ENCODE peak calls at places on chromosomes 16 and 17, in seven cellular contexts. N is IMR-90, G is lower lobe of right lung, E is Peyer's patch, F is fibroblast of lung, I is PC-9, A is foreskin keratinocyte. U is an unnamed sample. For H3K4me1, the result is how much of the 10 kb centered on the place peaks cover.

GRCh38 chr16:61823326-61823725 is 212.9 kb downstream of the CDH8 start:
- DNase-seq in G (no peak), E (no peak), F (peak), N (no peak), A (no peak), I (no peak), U (no peak)

GRCh38 chr17:50101346-50102163 is 6.4 kb downstream of the PDK2 start:
- DNase-seq in F (no peak), E (no peak), N (peak), A (no peak), G (peak), I (no peak), U (no peak)

GRCh38 chr17:82272495-82273326 is 789 bp downstream of the CSNK1D start:
- DNase-seq in G (peak), I (no peak), A (no peak), F (no peak), N (no peak), E (peak), U (no peak)

GRCh38 chr16:2468725-2469398 is 2.2 kb upstream of the NTN3 start:
- DNase-seq in N (no peak), A (no peak), F (no peak), G (no peak), I (no peak), E (peak), U (no peak)

GRCh38 chr16:70380205-70380918 is 33.7 kb downstream of the DDX19A start:
- DNase-seq in A (peak), E (peak), G (peak), I (peak), N (peak), F (peak), U (peak)

GRCh38 chr17:42518046-42518754 is 17.8 kb upstream of the NAGLU start:
- DNase-seq in F (peak), I (peak), G (peak), A (peak), E (no peak), N (peak), U (peak)

GRCh38 chr16:57976331-57976796 is 5.4 kb upstream of the CNGB1 start:
- DNase-seq in F (peak), N (no peak), G (peak), I (peak), A (no peak), E (no peak), U (no peak)

GRCh38 chr16:89485701-89486246 is 4.6 kb downstream of the ANKRD11 start:
- DNase-seq in A (no peak), I (no peak), E (no peak), G (no peak), F (no peak), N (no peak), U (no peak)

GRCh38 chr16:68786685-68787418 is 49.8 kb downstream of the CDH1 start:
- DNase-seq in E (no peak), N (peak), I (no peak), A (peak), F (peak), G (no peak), U (no peak)

GRCh38 chr16:86784267-86784626 is 205.9 kb downstream of the FOXL1 start:
- DNase-seq in E (no peak), F (no peak), G (no peak), A (no peak), N (no peak), I (no peak), U (no peak)

GRCh38 chr16:10368984-10369551 is 16.8 kb upstream of the ATF7IP2 start:
- DNase-seq in A (peak), G (no peak), F (peak), N (no peak), I (no peak), E (no peak), U (no peak)

GRCh38 chr16:27482397-27483082 is 67.2 kb downstream of the GTF3C1 start:
- DNase-seq in A (no peak), E (no peak), F (no peak), N (no peak), G (no peak), I (no peak), U (no peak)

GRCh38 chr17:65334391-65334790 is 197.2 kb downstream of the RGS9 start:
- DNase-seq in A (no peak), G (no peak), E (no peak), I (no peak), F (peak), N (no peak), U (no peak)

DNA sequence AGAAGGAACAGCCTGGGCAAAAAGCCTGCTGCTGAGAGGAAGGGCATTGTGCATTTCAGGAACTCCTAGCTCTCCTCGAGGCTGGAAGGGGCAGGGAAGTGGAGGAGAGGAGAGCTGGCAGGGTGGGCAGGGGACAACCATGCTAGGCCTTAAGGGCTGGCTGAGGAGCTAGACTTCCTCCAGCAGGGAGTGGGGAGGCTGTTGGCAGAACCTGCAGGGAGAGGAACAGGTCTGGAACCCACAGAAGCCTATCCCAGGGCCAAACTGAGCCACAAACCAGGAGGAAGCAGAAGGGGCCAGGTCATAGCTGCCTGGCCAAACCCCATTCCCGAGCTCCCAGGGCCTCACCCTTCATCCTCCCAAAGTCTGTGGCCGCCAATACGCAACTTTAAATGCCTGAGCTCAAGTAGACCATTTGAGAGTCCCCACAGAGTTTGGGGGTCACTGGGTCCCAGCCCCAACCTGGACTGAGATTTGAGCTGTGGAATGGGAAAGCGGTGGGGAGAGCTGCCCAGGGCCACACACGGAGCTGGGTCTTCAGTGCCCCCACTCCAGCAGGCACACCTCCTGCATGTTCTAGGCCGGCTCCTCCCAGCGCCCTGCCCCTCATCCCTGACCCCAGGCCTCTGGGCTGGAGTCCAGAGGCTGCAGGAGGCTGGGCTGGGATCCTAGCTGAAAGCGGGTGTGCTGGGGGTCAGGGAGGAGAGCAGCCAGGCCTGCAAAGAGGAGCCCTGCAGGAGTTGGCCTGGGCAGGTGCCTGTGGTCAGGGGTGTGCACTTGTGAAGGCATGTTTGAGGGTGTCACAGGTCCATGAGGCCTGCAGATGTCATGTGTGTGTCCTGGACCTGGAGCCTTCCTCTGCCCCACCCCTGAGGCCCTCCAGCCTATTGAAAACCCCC is 4.5 kb downstream of the CDH5 start:
- DNase-seq in G (no peak), A (no peak), N (no peak), I (no peak), E (no peak), F (no peak), U (no peak)
- H3K4me1 ChIP-seq in G (under half), A (under half), N (under half), I (half or more), E (under half), F (under half), U (under half)

DNA sequence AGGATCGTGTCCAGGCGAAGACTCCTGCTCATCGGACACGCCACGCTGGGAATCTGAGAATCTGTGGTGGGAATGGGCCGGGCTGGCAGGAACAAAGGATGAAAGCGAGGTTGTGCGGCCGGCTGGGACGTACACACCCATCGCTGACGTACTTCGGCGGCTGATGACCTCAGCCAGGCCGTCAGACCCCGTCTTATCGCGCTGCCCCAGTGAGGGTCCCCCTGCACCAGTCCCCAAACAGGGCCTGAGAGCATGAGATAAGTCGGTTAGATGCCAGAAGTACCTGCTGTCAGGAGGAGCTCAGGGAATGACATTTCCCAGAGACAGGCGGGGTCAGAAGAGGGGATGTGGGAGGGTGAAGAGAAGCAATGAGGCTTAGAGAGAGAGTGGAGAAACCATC is 16.0 kb upstream of the SP6 start:
- DNase-seq in I (no peak), A (no peak), F (peak), E (no peak), G (no peak), N (no peak), U (no peak)
- TF ChIP-seq CTCF in I (no peak), A (no peak), F (no peak), E (no peak), G (no peak), N (no peak), U (no peak)

DNA sequence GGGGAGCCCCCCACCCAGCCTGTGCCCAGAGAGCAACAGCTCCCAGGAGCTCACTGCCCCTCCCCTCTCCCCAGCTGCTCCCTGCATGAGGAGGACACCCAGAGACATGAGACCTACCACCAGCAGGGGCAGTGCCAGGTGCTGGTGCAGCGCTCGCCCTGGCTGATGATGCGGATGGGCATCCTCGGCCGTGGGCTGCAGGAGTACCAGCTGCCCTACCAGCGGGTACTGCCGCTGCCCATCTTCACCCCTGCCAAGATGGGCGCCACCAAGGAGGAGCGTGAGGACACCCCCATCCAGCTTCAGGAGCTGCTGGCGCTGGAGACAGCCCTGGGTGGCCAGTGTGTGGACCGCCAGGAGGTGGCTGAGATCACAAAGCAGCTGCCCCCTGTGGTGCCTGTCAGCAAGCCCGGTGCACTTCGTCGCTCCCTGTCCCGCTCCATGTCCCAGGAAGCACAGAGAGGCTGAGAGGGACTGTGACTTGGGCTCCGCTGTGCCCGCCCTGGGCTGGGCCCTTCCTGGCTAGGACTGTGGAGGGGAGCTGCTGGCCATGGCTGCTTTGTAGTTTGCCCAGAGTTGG is 583 bp downstream of the TCAP start:
- DNase-seq in G (no peak), N (no peak), E (no peak), I (no peak), F (no peak), A (no peak), U (no peak)
- H3K4me1 ChIP-seq in G (half or more), N (under half), E (under half), I (under half), F (under half), A (under half), U (half or more)

GRCh38 chr17:66737524-66737923 is 97.4 kb upstream of the CACNG5 start:
- DNase-seq in I (no peak), A (no peak), E (no peak), N (peak), G (no peak), F (peak), U (peak)
- TF ChIP-seq CTCF in I (no peak), A (no peak), E (no peak), N (no peak), G (no peak), F (peak), U (no peak)

U was measured in right atrium auricular region.